ENCODE peak calls at places on chromosomes 3 and 15, in nine cellular contexts. One of them, this sample, is unnamed.

GRCh38 chr15:80990955-80991354 is 1.3 kb upstream of the MESD start:
- DNase-seq in ovary: no peak
- DNase-seq in sciatic nerve: no peak
- DNase-seq in stimulated activated CD4-positive, alpha-beta T cell treated with anti-CD3 and anti-CD28 coated beads, Interleukin-2, amount 100 ng/mL, for 24 hours: no peak
- DNase-seq in CD8-positive, alpha-beta T cell: no peak
- DNase-seq in dermis microvascular lymphatic vessel endothelial cell: no peak
- DNase-seq in stimulated activated CD8-positive, alpha-beta memory T cell treated with anti-CD3 and anti-CD28 coated beads, Interleukin-4, amount 100 ng/mL, for 1 hour: no peak
- DNase-seq in endodermal cell: no peak
- DNase-seq in GF-D8: no peak
- DNase-seq in this sample: no peak

GRCh38 chr3:184339016-184339415 is 1.6 kb downstream of the FAM131A start:
- DNase-seq in ovary: no peak
- DNase-seq in sciatic nerve: no peak
- DNase-seq in stimulated activated CD4-positive, alpha-beta T cell treated with anti-CD3 and anti-CD28 coated beads, Interleukin-2, amount 100 ng/mL, for 24 hours: no peak
- DNase-seq in CD8-positive, alpha-beta T cell: no peak
- DNase-seq in dermis microvascular lymphatic vessel endothelial cell: no peak
- DNase-seq in stimulated activated CD8-positive, alpha-beta memory T cell treated with anti-CD3 and anti-CD28 coated beads, Interleukin-4, amount 100 ng/mL, for 1 hour: no peak
- DNase-seq in endodermal cell: no peak
- DNase-seq in GF-D8: no peak
- DNase-seq in this sample: no peak

GRCh38 chr3:126125781-126126251 is 41.9 kb upstream of the SLC41A3 start:
- DNase-seq in ovary: no peak
- DNase-seq in sciatic nerve: peak
- DNase-seq in stimulated activated CD4-positive, alpha-beta T cell treated with anti-CD3 and anti-CD28 coated beads, Interleukin-2, amount 100 ng/mL, for 24 hours: no peak
- DNase-seq in CD8-positive, alpha-beta T cell: no peak
- DNase-seq in dermis microvascular lymphatic vessel endothelial cell: no peak
- DNase-seq in stimulated activated CD8-positive, alpha-beta memory T cell treated with anti-CD3 and anti-CD28 coated beads, Interleukin-4, amount 100 ng/mL, for 1 hour: no peak
- DNase-seq in endodermal cell: peak
- DNase-seq in GF-D8: no peak
- DNase-seq in this sample: no peak

GRCh38 chr15:85870216-85871014 is 75.7 kb upstream of the KLHL25 start:
- DNase-seq in ovary: no peak
- DNase-seq in sciatic nerve: no peak
- DNase-seq in stimulated activated CD4-positive, alpha-beta T cell treated with anti-CD3 and anti-CD28 coated beads, Interleukin-2, amount 100 ng/mL, for 24 hours: no peak
- DNase-seq in CD8-positive, alpha-beta T cell: no peak
- DNase-seq in dermis microvascular lymphatic vessel endothelial cell: no peak
- DNase-seq in stimulated activated CD8-positive, alpha-beta memory T cell treated with anti-CD3 and anti-CD28 coated beads, Interleukin-4, amount 100 ng/mL, for 1 hour: no peak
- DNase-seq in endodermal cell: peak
- DNase-seq in GF-D8: no peak
- DNase-seq in this sample: no peak

GRCh38 chr3:179452166-179452544 is 885 bp upstream of the GNB4 start:
- DNase-seq in ovary: no peak
- DNase-seq in sciatic nerve: no peak
- DNase-seq in stimulated activated CD4-positive, alpha-beta T cell treated with anti-CD3 and anti-CD28 coated beads, Interleukin-2, amount 100 ng/mL, for 24 hours: no peak
- DNase-seq in CD8-positive, alpha-beta T cell: no peak
- DNase-seq in dermis microvascular lymphatic vessel endothelial cell: peak
- DNase-seq in stimulated activated CD8-positive, alpha-beta memory T cell treated with anti-CD3 and anti-CD28 coated beads, Interleukin-4, amount 100 ng/mL, for 1 hour: no peak
- DNase-seq in endodermal cell: no peak
- DNase-seq in GF-D8: peak
- DNase-seq in this sample: no peak

GRCh38 chr15:72365844-72366243 is 10.0 kb downstream of the HEXA start:
- DNase-seq in ovary: no peak
- DNase-seq in sciatic nerve: no peak
- DNase-seq in stimulated activated CD4-positive, alpha-beta T cell treated with anti-CD3 and anti-CD28 coated beads, Interleukin-2, amount 100 ng/mL, for 24 hours: no peak
- DNase-seq in CD8-positive, alpha-beta T cell: no peak
- DNase-seq in dermis microvascular lymphatic vessel endothelial cell: no peak
- DNase-seq in stimulated activated CD8-positive, alpha-beta memory T cell treated with anti-CD3 and anti-CD28 coated beads, Interleukin-4, amount 100 ng/mL, for 1 hour: no peak
- DNase-seq in endodermal cell: no peak
- DNase-seq in GF-D8: peak
- DNase-seq in this sample: no peak

GRCh38 chr3:119457260-119457659 is 6.2 kb downstream of the TMEM39A start:
- DNase-seq in ovary: no peak
- DNase-seq in sciatic nerve: no peak
- DNase-seq in stimulated activated CD4-positive, alpha-beta T cell treated with anti-CD3 and anti-CD28 coated beads, Interleukin-2, amount 100 ng/mL, for 24 hours: no peak
- DNase-seq in CD8-positive, alpha-beta T cell: no peak
- DNase-seq in dermis microvascular lymphatic vessel endothelial cell: no peak
- DNase-seq in stimulated activated CD8-positive, alpha-beta memory T cell treated with anti-CD3 and anti-CD28 coated beads, Interleukin-4, amount 100 ng/mL, for 1 hour: no peak
- DNase-seq in endodermal cell: no peak
- DNase-seq in GF-D8: no peak
- DNase-seq in this sample: no peak

GRCh38 chr3:148262980-148263379 is 434.7 kb upstream of the AGTR1 start:
- DNase-seq in ovary: no peak
- DNase-seq in sciatic nerve: no peak
- DNase-seq in stimulated activated CD4-positive, alpha-beta T cell treated with anti-CD3 and anti-CD28 coated beads, Interleukin-2, amount 100 ng/mL, for 24 hours: no peak
- DNase-seq in CD8-positive, alpha-beta T cell: no peak
- DNase-seq in dermis microvascular lymphatic vessel endothelial cell: no peak
- DNase-seq in stimulated activated CD8-positive, alpha-beta memory T cell treated with anti-CD3 and anti-CD28 coated beads, Interleukin-4, amount 100 ng/mL, for 1 hour: no peak
- DNase-seq in endodermal cell: no peak
- DNase-seq in GF-D8: no peak
- DNase-seq in this sample: no peak

GRCh38 chr3:107969994-107970896 is 120.6 kb downstream of the CD47 start:
- DNase-seq in ovary: no peak
- DNase-seq in sciatic nerve: no peak
- DNase-seq in stimulated activated CD4-positive, alpha-beta T cell treated with anti-CD3 and anti-CD28 coated beads, Interleukin-2, amount 100 ng/mL, for 24 hours: no peak
- DNase-seq in CD8-positive, alpha-beta T cell: no peak
- DNase-seq in dermis microvascular lymphatic vessel endothelial cell: peak
- DNase-seq in stimulated activated CD8-positive, alpha-beta memory T cell treated with anti-CD3 and anti-CD28 coated beads, Interleukin-4, amount 100 ng/mL, for 1 hour: no peak
- DNase-seq in endodermal cell: no peak
- DNase-seq in GF-D8: no peak
- DNase-seq in this sample: no peak

GRCh38 chr15:48097264-48097663 is 23.5 kb upstream of the SLC24A5 start:
- DNase-seq in ovary: no peak
- DNase-seq in sciatic nerve: no peak
- DNase-seq in stimulated activated CD4-positive, alpha-beta T cell treated with anti-CD3 and anti-CD28 coated beads, Interleukin-2, amount 100 ng/mL, for 24 hours: no peak
- DNase-seq in CD8-positive, alpha-beta T cell: no peak
- DNase-seq in dermis microvascular lymphatic vessel endothelial cell: no peak
- DNase-seq in stimulated activated CD8-positive, alpha-beta memory T cell treated with anti-CD3 and anti-CD28 coated beads, Interleukin-4, amount 100 ng/mL, for 1 hour: no peak
- DNase-seq in endodermal cell: no peak
- DNase-seq in GF-D8: no peak
- DNase-seq in this sample: no peak

GRCh38 chr3:72679540-72680198 is 168.6 kb downstream of the SHQ1 start:
- DNase-seq in ovary: no peak
- DNase-seq in sciatic nerve: no peak
- DNase-seq in stimulated activated CD4-positive, alpha-beta T cell treated with anti-CD3 and anti-CD28 coated beads, Interleukin-2, amount 100 ng/mL, for 24 hours: no peak
- DNase-seq in CD8-positive, alpha-beta T cell: no peak
- DNase-seq in dermis microvascular lymphatic vessel endothelial cell: peak
- DNase-seq in stimulated activated CD8-positive, alpha-beta memory T cell treated with anti-CD3 and anti-CD28 coated beads, Interleukin-4, amount 100 ng/mL, for 1 hour: no peak
- DNase-seq in endodermal cell: no peak
- DNase-seq in GF-D8: no peak
- DNase-seq in this sample: no peak

GRCh38 chr3:53858096-53858741 is 11.9 kb downstream of the IL17RB start:
- DNase-seq in ovary: no peak
- DNase-seq in sciatic nerve: no peak
- DNase-seq in stimulated activated CD4-positive, alpha-beta T cell treated with anti-CD3 and anti-CD28 coated beads, Interleukin-2, amount 100 ng/mL, for 24 hours: no peak
- DNase-seq in CD8-positive, alpha-beta T cell: no peak
- DNase-seq in dermis microvascular lymphatic vessel endothelial cell: no peak
- DNase-seq in stimulated activated CD8-positive, alpha-beta memory T cell treated with anti-CD3 and anti-CD28 coated beads, Interleukin-4, amount 100 ng/mL, for 1 hour: no peak
- DNase-seq in endodermal cell: no peak
- DNase-seq in GF-D8: no peak
- DNase-seq in this sample: no peak

GRCh38 chr15:67025719-67026118 is 39.7 kb upstream of the SMAD3 start:
- DNase-seq in ovary: peak
- DNase-seq in sciatic nerve: no peak
- DNase-seq in stimulated activated CD4-positive, alpha-beta T cell treated with anti-CD3 and anti-CD28 coated beads, Interleukin-2, amount 100 ng/mL, for 24 hours: no peak
- DNase-seq in CD8-positive, alpha-beta T cell: no peak
- DNase-seq in dermis microvascular lymphatic vessel endothelial cell: peak
- DNase-seq in stimulated activated CD8-positive, alpha-beta memory T cell treated with anti-CD3 and anti-CD28 coated beads, Interleukin-4, amount 100 ng/mL, for 1 hour: no peak
- DNase-seq in endodermal cell: no peak
- DNase-seq in GF-D8: peak
- DNase-seq in this sample: no peak

GRCh38 chr15:62824111-62824737 is 218.3 kb upstream of the TPM1 start:
- DNase-seq in ovary: no peak
- DNase-seq in sciatic nerve: no peak
- DNase-seq in stimulated activated CD4-positive, alpha-beta T cell treated with anti-CD3 and anti-CD28 coated beads, Interleukin-2, amount 100 ng/mL, for 24 hours: no peak
- DNase-seq in CD8-positive, alpha-beta T cell: no peak
- DNase-seq in dermis microvascular lymphatic vessel endothelial cell: no peak
- DNase-seq in stimulated activated CD8-positive, alpha-beta memory T cell treated with anti-CD3 and anti-CD28 coated beads, Interleukin-4, amount 100 ng/mL, for 1 hour: no peak
- DNase-seq in endodermal cell: no peak
- DNase-seq in GF-D8: no peak
- DNase-seq in this sample: no peak

GRCh38 chr3:178063475-178063874 is 472.8 kb upstream of the KCNMB2 start:
- DNase-seq in ovary: no peak
- DNase-seq in sciatic nerve: no peak
- DNase-seq in stimulated activated CD4-positive, alpha-beta T cell treated with anti-CD3 and anti-CD28 coated beads, Interleukin-2, amount 100 ng/mL, for 24 hours: no peak
- DNase-seq in CD8-positive, alpha-beta T cell: no peak
- DNase-seq in dermis microvascular lymphatic vessel endothelial cell: peak
- DNase-seq in stimulated activated CD8-positive, alpha-beta memory T cell treated with anti-CD3 and anti-CD28 coated beads, Interleukin-4, amount 100 ng/mL, for 1 hour: no peak
- DNase-seq in endodermal cell: no peak
- DNase-seq in GF-D8: no peak
- DNase-seq in this sample: no peak

GRCh38 chr15:66751579-66751978 is 49.5 kb downstream of the SMAD6 start:
- DNase-seq in ovary: peak
- DNase-seq in sciatic nerve: no peak
- DNase-seq in stimulated activated CD4-positive, alpha-beta T cell treated with anti-CD3 and anti-CD28 coated beads, Interleukin-2, amount 100 ng/mL, for 24 hours: no peak
- DNase-seq in CD8-positive, alpha-beta T cell: no peak
- DNase-seq in dermis microvascular lymphatic vessel endothelial cell: peak
- DNase-seq in stimulated activated CD8-positive, alpha-beta memory T cell treated with anti-CD3 and anti-CD28 coated beads, Interleukin-4, amount 100 ng/mL, for 1 hour: no peak
- DNase-seq in endodermal cell: no peak
- DNase-seq in GF-D8: no peak
- DNase-seq in this sample: no peak

GRCh38 chr15:65286069-65286703 is 497 bp downstream of the PARP16 start:
- DNase-seq in ovary: peak
- DNase-seq in sciatic nerve: peak
- DNase-seq in stimulated activated CD4-positive, alpha-beta T cell treated with anti-CD3 and anti-CD28 coated beads, Interleukin-2, amount 100 ng/mL, for 24 hours: peak
- DNase-seq in CD8-positive, alpha-beta T cell: no peak
- DNase-seq in dermis microvascular lymphatic vessel endothelial cell: peak
- DNase-seq in stimulated activated CD8-positive, alpha-beta memory T cell treated with anti-CD3 and anti-CD28 coated beads, Interleukin-4, amount 100 ng/mL, for 1 hour: no peak
- DNase-seq in endodermal cell: peak
- DNase-seq in GF-D8: no peak
- DNase-seq in this sample: no peak

GRCh38 chr3:57583544-57583943 is 13.6 kb downstream of the ARF4 start:
- DNase-seq in ovary: no peak
- DNase-seq in sciatic nerve: no peak
- DNase-seq in stimulated activated CD4-positive, alpha-beta T cell treated with anti-CD3 and anti-CD28 coated beads, Interleukin-2, amount 100 ng/mL, for 24 hours: no peak
- DNase-seq in CD8-positive, alpha-beta T cell: no peak
- DNase-seq in dermis microvascular lymphatic vessel endothelial cell: no peak
- DNase-seq in stimulated activated CD8-positive, alpha-beta memory T cell treated with anti-CD3 and anti-CD28 coated beads, Interleukin-4, amount 100 ng/mL, for 1 hour: no peak
- DNase-seq in endodermal cell: no peak
- DNase-seq in GF-D8: no peak
- DNase-seq in this sample: no peak

GRCh38 chr3:133956982-133957381 is 61.3 kb upstream of the RAB6B start:
- DNase-seq in ovary: no peak
- DNase-seq in sciatic nerve: no peak
- DNase-seq in stimulated activated CD4-positive, alpha-beta T cell treated with anti-CD3 and anti-CD28 coated beads, Interleukin-2, amount 100 ng/mL, for 24 hours: no peak
- DNase-seq in CD8-positive, alpha-beta T cell: no peak
- DNase-seq in dermis microvascular lymphatic vessel endothelial cell: no peak
- DNase-seq in stimulated activated CD8-positive, alpha-beta memory T cell treated with anti-CD3 and anti-CD28 coated beads, Interleukin-4, amount 100 ng/mL, for 1 hour: no peak
- DNase-seq in endodermal cell: no peak
- DNase-seq in GF-D8: no peak
- DNase-seq in this sample: no peak

GRCh38 chr15:59186501-59186900 is 20.1 kb upstream of the LDHAL6B start:
- DNase-seq in ovary: no peak
- DNase-seq in sciatic nerve: no peak
- DNase-seq in stimulated activated CD4-positive, alpha-beta T cell treated with anti-CD3 and anti-CD28 coated beads, Interleukin-2, amount 100 ng/mL, for 24 hours: no peak
- DNase-seq in CD8-positive, alpha-beta T cell: no peak
- DNase-seq in dermis microvascular lymphatic vessel endothelial cell: no peak
- DNase-seq in stimulated activated CD8-positive, alpha-beta memory T cell treated with anti-CD3 and anti-CD28 coated beads, Interleukin-4, amount 100 ng/mL, for 1 hour: no peak
- DNase-seq in endodermal cell: no peak
- DNase-seq in GF-D8: no peak
- DNase-seq in this sample: no peak

GRCh38 chr3:59101091-59101738 is 51.4 kb upstream of the CFAP20DC start:
- DNase-seq in ovary: no peak
- DNase-seq in sciatic nerve: no peak
- DNase-seq in stimulated activated CD4-positive, alpha-beta T cell treated with anti-CD3 and anti-CD28 coated beads, Interleukin-2, amount 100 ng/mL, for 24 hours: no peak
- DNase-seq in CD8-positive, alpha-beta T cell: no peak
- DNase-seq in dermis microvascular lymphatic vessel endothelial cell: no peak
- DNase-seq in stimulated activated CD8-positive, alpha-beta memory T cell treated with anti-CD3 and anti-CD28 coated beads, Interleukin-4, amount 100 ng/mL, for 1 hour: no peak
- DNase-seq in endodermal cell: no peak
- DNase-seq in GF-D8: no peak
- DNase-seq in this sample: no peak

GRCh38 chr15:38071211-38071972 is 137.0 kb downstream of the TMCO5A start:
- DNase-seq in ovary: no peak
- DNase-seq in sciatic nerve: no peak
- DNase-seq in stimulated activated CD4-positive, alpha-beta T cell treated with anti-CD3 and anti-CD28 coated beads, Interleukin-2, amount 100 ng/mL, for 24 hours: no peak
- DNase-seq in CD8-positive, alpha-beta T cell: no peak
- DNase-seq in dermis microvascular lymphatic vessel endothelial cell: no peak
- DNase-seq in stimulated activated CD8-positive, alpha-beta memory T cell treated with anti-CD3 and anti-CD28 coated beads, Interleukin-4, amount 100 ng/mL, for 1 hour: no peak
- DNase-seq in endodermal cell: no peak
- DNase-seq in GF-D8: no peak
- DNase-seq in this sample: no peak

GRCh38 chr3:26622634-26623408 is at the start of gene LRRC3B:
- DNase-seq in ovary: no peak
- DNase-seq in sciatic nerve: no peak
- DNase-seq in stimulated activated CD4-positive, alpha-beta T cell treated with anti-CD3 and anti-CD28 coated beads, Interleukin-2, amount 100 ng/mL, for 24 hours: no peak
- DNase-seq in CD8-positive, alpha-beta T cell: no peak
- DNase-seq in dermis microvascular lymphatic vessel endothelial cell: no peak
- DNase-seq in stimulated activated CD8-positive, alpha-beta memory T cell treated with anti-CD3 and anti-CD28 coated beads, Interleukin-4, amount 100 ng/mL, for 1 hour: no peak
- DNase-seq in endodermal cell: peak
- DNase-seq in GF-D8: no peak
- DNase-seq in this sample: no peak

GRCh38 chr3:47989981-47990440 is 26.2 kb downstream of the MAP4 start:
- DNase-seq in ovary: peak
- DNase-seq in sciatic nerve: peak
- DNase-seq in stimulated activated CD4-positive, alpha-beta T cell treated with anti-CD3 and anti-CD28 coated beads, Interleukin-2, amount 100 ng/mL, for 24 hours: peak
- DNase-seq in CD8-positive, alpha-beta T cell: peak
- DNase-seq in dermis microvascular lymphatic vessel endothelial cell: peak
- DNase-seq in stimulated activated CD8-positive, alpha-beta memory T cell treated with anti-CD3 and anti-CD28 coated beads, Interleukin-4, amount 100 ng/mL, for 1 hour: peak
- DNase-seq in endodermal cell: peak
- DNase-seq in GF-D8: peak
- DNase-seq in this sample: no peak

GRCh38 chr15:58994906-58995453 is 7.5 kb downstream of the RNF111 start:
- DNase-seq in ovary: no peak
- DNase-seq in sciatic nerve: no peak
- DNase-seq in stimulated activated CD4-positive, alpha-beta T cell treated with anti-CD3 and anti-CD28 coated beads, Interleukin-2, amount 100 ng/mL, for 24 hours: no peak
- DNase-seq in CD8-positive, alpha-beta T cell: no peak
- DNase-seq in dermis microvascular lymphatic vessel endothelial cell: peak
- DNase-seq in stimulated activated CD8-positive, alpha-beta memory T cell treated with anti-CD3 and anti-CD28 coated beads, Interleukin-4, amount 100 ng/mL, for 1 hour: no peak
- DNase-seq in endodermal cell: no peak
- DNase-seq in GF-D8: no peak
- DNase-seq in this sample: no peak

GRCh38 chr3:183816681-183817080 is 8.7 kb downstream of the MAP6D1 start:
- DNase-seq in ovary: no peak
- DNase-seq in sciatic nerve: no peak
- DNase-seq in stimulated activated CD4-positive, alpha-beta T cell treated with anti-CD3 and anti-CD28 coated beads, Interleukin-2, amount 100 ng/mL, for 24 hours: no peak
- DNase-seq in CD8-positive, alpha-beta T cell: no peak
- DNase-seq in dermis microvascular lymphatic vessel endothelial cell: no peak
- DNase-seq in stimulated activated CD8-positive, alpha-beta memory T cell treated with anti-CD3 and anti-CD28 coated beads, Interleukin-4, amount 100 ng/mL, for 1 hour: no peak
- DNase-seq in endodermal cell: no peak
- DNase-seq in GF-D8: no peak
- DNase-seq in this sample: no peak

GRCh38 chr3:80350771-80351170 is 583.0 kb upstream of the ROBO1 start:
- DNase-seq in ovary: no peak
- DNase-seq in sciatic nerve: no peak
- DNase-seq in stimulated activated CD4-positive, alpha-beta T cell treated with anti-CD3 and anti-CD28 coated beads, Interleukin-2, amount 100 ng/mL, for 24 hours: no peak
- DNase-seq in CD8-positive, alpha-beta T cell: no peak
- DNase-seq in dermis microvascular lymphatic vessel endothelial cell: no peak
- DNase-seq in stimulated activated CD8-positive, alpha-beta memory T cell treated with anti-CD3 and anti-CD28 coated beads, Interleukin-4, amount 100 ng/mL, for 1 hour: no peak
- DNase-seq in endodermal cell: no peak
- DNase-seq in GF-D8: no peak
- DNase-seq in this sample: no peak

GRCh38 chr3:72953325-72953956 is 43.2 kb upstream of the PPP4R2 start:
- DNase-seq in ovary: no peak
- DNase-seq in sciatic nerve: no peak
- DNase-seq in stimulated activated CD4-positive, alpha-beta T cell treated with anti-CD3 and anti-CD28 coated beads, Interleukin-2, amount 100 ng/mL, for 24 hours: no peak
- DNase-seq in CD8-positive, alpha-beta T cell: no peak
- DNase-seq in dermis microvascular lymphatic vessel endothelial cell: no peak
- DNase-seq in stimulated activated CD8-positive, alpha-beta memory T cell treated with anti-CD3 and anti-CD28 coated beads, Interleukin-4, amount 100 ng/mL, for 1 hour: no peak
- DNase-seq in endodermal cell: peak
- DNase-seq in GF-D8: no peak
- DNase-seq in this sample: no peak

GRCh38 chr15:81002254-81003022 is 1.7 kb downstream of the TLNRD1 start:
- DNase-seq in ovary: peak
- DNase-seq in sciatic nerve: no peak
- DNase-seq in stimulated activated CD4-positive, alpha-beta T cell treated with anti-CD3 and anti-CD28 coated beads, Interleukin-2, amount 100 ng/mL, for 24 hours: no peak
- DNase-seq in CD8-positive, alpha-beta T cell: no peak
- DNase-seq in dermis microvascular lymphatic vessel endothelial cell: peak
- DNase-seq in stimulated activated CD8-positive, alpha-beta memory T cell treated with anti-CD3 and anti-CD28 coated beads, Interleukin-4, amount 100 ng/mL, for 1 hour: no peak
- DNase-seq in endodermal cell: peak
- DNase-seq in GF-D8: no peak
- DNase-seq in this sample: no peak

GRCh38 chr3:123194552-123194951 is 7.2 kb upstream of the SEC22A start:
- DNase-seq in ovary: no peak
- DNase-seq in sciatic nerve: no peak
- DNase-seq in stimulated activated CD4-positive, alpha-beta T cell treated with anti-CD3 and anti-CD28 coated beads, Interleukin-2, amount 100 ng/mL, for 24 hours: no peak
- DNase-seq in CD8-positive, alpha-beta T cell: no peak
- DNase-seq in dermis microvascular lymphatic vessel endothelial cell: peak
- DNase-seq in stimulated activated CD8-positive, alpha-beta memory T cell treated with anti-CD3 and anti-CD28 coated beads, Interleukin-4, amount 100 ng/mL, for 1 hour: no peak
- DNase-seq in endodermal cell: peak
- DNase-seq in GF-D8: no peak
- DNase-seq in this sample: no peak

GRCh38 chr15:33067456-33067855 is 127.1 kb downstream of the FMN1 start:
- DNase-seq in ovary: no peak
- DNase-seq in sciatic nerve: no peak
- DNase-seq in stimulated activated CD4-positive, alpha-beta T cell treated with anti-CD3 and anti-CD28 coated beads, Interleukin-2, amount 100 ng/mL, for 24 hours: no peak
- DNase-seq in CD8-positive, alpha-beta T cell: no peak
- DNase-seq in dermis microvascular lymphatic vessel endothelial cell: peak
- DNase-seq in stimulated activated CD8-positive, alpha-beta memory T cell treated with anti-CD3 and anti-CD28 coated beads, Interleukin-4, amount 100 ng/mL, for 1 hour: no peak
- DNase-seq in endodermal cell: peak
- DNase-seq in GF-D8: no peak
- DNase-seq in this sample: no peak

This sample was measured in cortex of kidney.